ENCODE peak calls at places on chromosomes 2 and 18, in six cellular contexts. O is bronchial epithelial cell, T is T-helper 2 cell, B is upper lobe of right lung, Q is MV-4-11, R is NCI-H1105. V is an unnamed sample.

GRCh38 chr18:50060822-50061221 is 134.1 kb downstream of the MYO5B start:
- DNase-seq in O (no peak), T (no peak), B (no peak), Q (no peak), R (no peak), V (no peak)

GRCh38 chr2:13000644-13001375 is 284.1 kb downstream of the TRIB2 start:
- DNase-seq in O (no peak), T (no peak), B (no peak), Q (no peak), R (no peak), V (no peak)

GRCh38 chr2:199940373-199940772 is 14.9 kb downstream of the TYW5 start:
- DNase-seq in O (peak; percentile 39), T (no peak), B (no peak), Q (peak; percentile 77), R (peak; percentile 12), V (no peak)

GRCh38 chr2:68251187-68251854 is 1.0 kb downstream of the PPP3R1 start:
- DNase-seq in O (peak; percentile 84), T (peak; percentile 75), B (peak; percentile 79), Q (peak; percentile 70), R (peak; percentile 69), V (peak; percentile 53)

GRCh38 chr2:12031871-12032270 is 285.4 kb downstream of the LPIN1 start:
- DNase-seq in O (no peak), T (no peak), B (no peak), Q (no peak), R (no peak), V (no peak)

GRCh38 chr18:43534511-43534910 is 257.2 kb upstream of the SYT4 start:
- DNase-seq in O (peak; percentile 49), T (no peak), B (no peak), Q (no peak), R (no peak), V (no peak)

GRCh38 chr2:16019617-16020351 is 79.4 kb downstream of the MYCN start:
- DNase-seq in O (no peak), T (no peak), B (no peak), Q (no peak), R (no peak), V (no peak)

GRCh38 chr2:165530-165929 is 98.3 kb downstream of the SH3YL1 start:
- DNase-seq in O (no peak), T (no peak), B (no peak), Q (no peak), R (no peak), V (no peak)

GRCh38 chr2:197877038-197877437 is 72.6 kb downstream of the PLCL1 start:
- DNase-seq in O (no peak), T (no peak), B (no peak), Q (no peak), R (no peak), V (no peak)

GRCh38 chr18:51151568-51152511 is 45.6 kb downstream of the MEX3C start:
- DNase-seq in O (no peak), T (peak; percentile 70), B (no peak), Q (peak; percentile 9), R (no peak), V (peak; percentile 22)

GRCh38 chr2:164745012-164745797 is 96.4 kb downstream of the COBLL1 start:
- DNase-seq in O (peak; percentile 22), T (no peak), B (no peak), Q (no peak), R (no peak), V (no peak)

GRCh38 chr2:3535794-3536681 is 16.7 kb upstream of the ADI1 start:
- DNase-seq in O (peak; percentile 84), T (no peak), B (no peak), Q (peak; percentile 58), R (no peak), V (no peak)

GRCh38 chr2:101981484-101981883 is 10.3 kb upstream of the IL1R2 start:
- DNase-seq in O (no peak), T (peak; percentile 50), B (no peak), Q (no peak), R (no peak), V (no peak)

GRCh38 chr2:208607694-208608093 is 201.1 kb downstream of the PTH2R start:
- DNase-seq in O (no peak), T (no peak), B (no peak), Q (no peak), R (no peak), V (no peak)

GRCh38 chr2:131077966-131078365 is 15.3 kb downstream of the FAM168B start:
- DNase-seq in O (no peak), T (no peak), B (no peak), Q (no peak), R (no peak), V (no peak)

GRCh38 chr2:85890522-85891176 is 1.9 kb upstream of the ST3GAL5 start:
- DNase-seq in O (peak; percentile 31), T (no peak), B (no peak), Q (peak; percentile 63), R (no peak), V (no peak)

GRCh38 chr2:160876029-160876428 is 284.2 kb upstream of the TANK start:
- DNase-seq in O (peak; percentile 41), T (no peak), B (no peak), Q (no peak), R (no peak), V (no peak)

GRCh38 chr2:206936456-206937222 is 2.7 kb upstream of the CPO start:
- DNase-seq in O (no peak), T (no peak), B (no peak), Q (no peak), R (no peak), V (no peak)

GRCh38 chr18:27604583-27604982 is 419.5 kb upstream of the CHST9 start:
- DNase-seq in O (peak; percentile 82), T (no peak), B (no peak), Q (no peak), R (no peak), V (no peak)

GRCh38 chr2:154392256-154392655 is 306.2 kb upstream of the KCNJ3 start:
- DNase-seq in O (no peak), T (no peak), B (no peak), Q (peak; percentile 14), R (no peak), V (no peak)

GRCh38 chr2:120042359-120042758 is 29.5 kb downstream of the EPB41L5 start:
- DNase-seq in O (no peak), T (no peak), B (no peak), Q (no peak), R (no peak), V (no peak)

GRCh38 chr18:25557006-25557405 is 205.0 kb upstream of the ZNF521 start:
- DNase-seq in O (no peak), T (no peak), B (no peak), Q (peak; percentile 28), R (no peak), V (no peak)

GRCh38 chr18:55637204-55637603 is 49.2 kb upstream of the TCF4 start:
- DNase-seq in O (no peak), T (no peak), B (no peak), Q (no peak), R (no peak), V (no peak)

GRCh38 chr2:150733219-150733618 is 245.8 kb upstream of the RND3 start:
- DNase-seq in O (no peak), T (no peak), B (no peak), Q (no peak), R (no peak), V (no peak)

GRCh38 chr2:240163056-240163714 is 22.7 kb upstream of the OTOS start:
- DNase-seq in O (no peak), T (no peak), B (peak; percentile 46), Q (no peak), R (no peak), V (no peak)

GRCh38 chr2:52327641-52328040 is 1295.7 kb upstream of the NRXN1 start:
- DNase-seq in O (no peak), T (no peak), B (no peak), Q (no peak), R (no peak), V (no peak)

GRCh38 chr18:7567487-7568425 is 640 bp downstream of the PTPRM start:
- DNase-seq in O (peak; percentile 32), T (peak; percentile 23), B (peak; percentile 79), Q (no peak), R (no peak), V (no peak)

GRCh38 chr2:10185046-10185445 is 62.5 kb downstream of the RRM2 start:
- DNase-seq in O (no peak), T (no peak), B (no peak), Q (no peak), R (no peak), V (no peak)

GRCh38 chr2:218891275-218892135 is 10.9 kb downstream of the WNT10A start:
- DNase-seq in O (no peak), T (no peak), B (no peak), Q (no peak), R (no peak), V (no peak)

GRCh38 chr2:108908717-108909077 is 80.3 kb downstream of the EDAR start:
- DNase-seq in O (no peak), T (no peak), B (no peak), Q (no peak), R (no peak), V (no peak)

GRCh38 chr2:222292738-222293134 is 6.1 kb downstream of the PAX3 start:
- DNase-seq in O (no peak), T (no peak), B (no peak), Q (no peak), R (no peak), V (no peak)

GRCh38 chr18:11025270-11025669 is 124.1 kb downstream of the PIEZO2 start:
- DNase-seq in O (no peak), T (no peak), B (no peak), Q (no peak), R (no peak), V (no peak)

GRCh38 chr18:59918320-59918755 is 18.5 kb downstream of the PMAIP1 start:
- DNase-seq in O (peak; percentile 81), T (no peak), B (peak; percentile 78), Q (peak; percentile 78), R (peak; percentile 13), V (no peak)

V was measured in effector CD8-positive, alpha-beta T cell.